ENCODE peak calls at places on chromosomes 16 and 17, in seven cellular contexts. T, O, B, J, F, M and H are unnamed samples.

GRCh38 chr16:80060470-80060869 is 459.9 kb upstream of the MAF start:
- DNase-seq in M (no peak), B (no peak), O (no peak), T (no peak), J (no peak), F (no peak), H (no peak)

GRCh38 chr17:66625321-66625767 is 209.6 kb upstream of the CACNG5 start:
- DNase-seq in T (peak; percentile 85), B (peak; percentile 49), M (no peak), J (no peak), F (peak; percentile 45), O (no peak), H (no peak)

GRCh38 chr17:77372444-77373297 is 231.9 kb downstream of the SEC14L1 start:
- DNase-seq in J (peak; percentile 95), T (no peak), O (peak; percentile 83), M (peak; percentile 87), F (peak; percentile 97), B (peak; percentile 87), H (peak; percentile 83)

GRCh38 chr17:57293077-57293476 is 36.8 kb downstream of the MSI2 start:
- DNase-seq in M (no peak), B (no peak), J (no peak), T (no peak), O (no peak), F (peak; percentile 79), H (no peak)

GRCh38 chr16:4679854-4680636 is 13.3 kb upstream of the NUDT16L1 start:
- DNase-seq in F (no peak), M (peak; percentile 81), B (peak; percentile 67), O (peak; percentile 76), T (no peak), J (peak; percentile 91), H (peak; percentile 78)

GRCh38 chr17:64448665-64449512 is at the start of gene MILR1:
- DNase-seq in M (peak; percentile 51), F (no peak), T (peak; percentile 56), B (peak; percentile 65), O (no peak), J (no peak), H (peak; percentile 47)

GRCh38 chr17:50081757-50082156 is 13.4 kb upstream of the PDK2 start:
- DNase-seq in M (no peak), O (no peak), T (no peak), B (no peak), J (peak; percentile 5), F (no peak), H (no peak)

GRCh38 chr17:28599311-28600184 is 723 bp upstream of the SPAG5 start:
- DNase-seq in J (peak; percentile 84), M (peak; percentile 80), T (peak; percentile 72), F (no peak), B (peak; percentile 94), O (peak; percentile 66), H (peak; percentile 73)

GRCh38 chr17:41308251-41308917 is 725 bp downstream of the KRTAP16-1 start:
- DNase-seq in F (no peak), O (peak; percentile 34), T (no peak), M (no peak), J (peak; percentile 55), B (no peak), H (peak; percentile 34)

GRCh38 chr16:81493755-81494433 is 49.3 kb downstream of the CMIP start:
- DNase-seq in J (peak; percentile 69), T (peak; percentile 83), F (peak; percentile 65), B (peak; percentile 94), M (no peak), O (no peak), H (peak; percentile 86)

GRCh38 chr16:68265078-68265925 is 976 bp downstream of the SLC7A6 start:
- DNase-seq in T (peak; percentile 84), F (peak; percentile 86), B (peak; percentile 69), O (peak; percentile 78), M (no peak), J (peak; percentile 80), H (peak; percentile 87)

GRCh38 chr17:60161598-60162330 is 12.0 kb downstream of the CA4 start:
- DNase-seq in J (no peak), B (no peak), T (no peak), M (no peak), O (no peak), F (peak; percentile 72), H (no peak)

GRCh38 chr17:81336930-81337325 is 41.8 kb upstream of the SLC38A10 start:
- DNase-seq in B (no peak), F (no peak), T (no peak), O (no peak), M (peak; percentile 27), J (peak; percentile 69), H (peak; percentile 29)

GRCh38 chr17:81338301-81339179 is 43.4 kb upstream of the SLC38A10 start:
- DNase-seq in T (no peak), J (peak; percentile 74), B (no peak), M (peak; percentile 52), F (no peak), O (no peak), H (peak; percentile 70)

GRCh38 chr17:81339180-81339501 is 44.0 kb upstream of the SLC38A10 start:
- DNase-seq in T (no peak), B (no peak), O (no peak), F (peak; percentile 29), J (no peak), M (no peak), H (no peak)

GRCh38 chr17:81336296-81336929 is 41.3 kb upstream of the SLC38A10 start:
- DNase-seq in J (peak; percentile 33), B (no peak), O (no peak), M (no peak), F (no peak), T (no peak), H (no peak)

DNA sequence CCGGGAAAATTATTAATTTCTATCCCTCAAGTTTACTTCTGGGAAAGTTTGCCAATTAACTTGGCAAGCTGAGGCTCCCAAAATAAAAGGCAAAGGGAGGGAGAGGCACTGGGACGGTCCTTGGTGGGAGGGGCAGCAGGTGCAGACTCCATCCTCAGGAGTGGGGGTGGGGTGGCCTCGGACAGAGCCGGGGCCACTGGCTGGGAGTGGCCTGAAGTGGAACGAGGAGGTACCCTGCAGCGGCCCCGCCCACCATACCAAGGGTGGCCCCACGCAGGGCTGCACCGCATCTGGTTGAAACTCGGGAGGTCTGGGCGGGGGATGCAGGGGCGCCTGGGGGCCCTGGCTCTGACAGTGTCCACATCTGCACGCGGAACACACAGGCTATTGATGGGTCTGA is 42.3 kb upstream of the SLC38A10 start:
- DNase-seq in J (peak; percentile 76), O (no peak), T (peak; percentile 76), B (no peak), F (no peak), M (peak; percentile 46), H (peak; percentile 92)
- H3K4me1 ChIP-seq in J (peaks cover 11% of the 10 kb centered on the region), O (peaks cover 40% of the 10 kb centered on the region), T (peaks cover 76% of the 10 kb centered on the region), B (peaks cover 17% of the 10 kb centered on the region), F (peaks cover 14% of the 10 kb centered on the region), M (peaks cover 27% of the 10 kb centered on the region), H (peaks cover 33% of the 10 kb centered on the region)

DNA sequence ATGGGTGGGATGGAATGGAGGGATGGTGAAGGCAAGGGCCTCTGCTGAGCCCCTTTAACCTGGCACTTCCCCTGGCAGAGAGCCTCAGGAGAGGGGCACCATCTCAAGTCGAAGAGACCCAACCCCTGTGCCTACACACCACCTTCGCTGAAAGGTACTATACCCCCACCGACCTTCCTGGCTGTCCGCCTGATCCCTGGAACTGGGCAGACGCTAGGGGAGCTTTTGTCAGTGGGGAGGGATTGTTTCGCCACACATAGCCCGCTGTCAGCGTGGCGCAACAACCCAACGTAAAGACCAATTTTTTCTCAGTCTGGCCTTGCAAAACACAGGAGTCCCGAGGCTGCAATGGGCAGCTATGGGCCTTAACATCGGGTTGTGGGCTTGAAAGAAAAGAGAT is 3.1 kb downstream of the PPP1R1B start:
- DNase-seq in M (no peak), J (no peak), T (no peak), O (no peak), B (no peak), F (no peak), H (no peak)
- H3K4me1 ChIP-seq in M (peaks cover 1% of the 10 kb centered on the region), J (peaks cover 2% of the 10 kb centered on the region), T (peaks cover 7% of the 10 kb centered on the region), O (peaks cover 5% of the 10 kb centered on the region), B (peaks cover 5% of the 10 kb centered on the region), F (peaks cover 8% of the 10 kb centered on the region), H (peaks cover 17% of the 10 kb centered on the region)

DNA sequence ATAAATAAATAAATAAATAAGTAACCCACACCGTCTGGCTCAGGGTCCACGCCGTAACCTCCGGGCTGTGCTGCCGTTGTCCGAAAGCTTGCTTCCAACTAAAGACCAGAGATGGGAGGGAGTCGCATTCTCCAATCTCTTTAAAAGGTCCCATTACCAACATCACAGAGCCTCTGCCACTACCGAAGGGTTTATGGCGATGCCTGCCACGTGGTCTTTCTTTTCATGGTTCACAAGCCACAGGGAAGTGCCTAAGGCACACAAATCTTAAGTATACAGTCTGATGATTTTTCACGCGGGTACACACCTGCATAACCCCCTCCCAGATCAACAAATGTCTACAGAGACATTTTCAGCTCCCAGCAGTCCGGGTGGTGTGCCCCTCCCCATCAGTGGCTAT is 1.4 kb downstream of the COTL1 start:
- DNase-seq in F (no peak), J (no peak), O (no peak), B (no peak), T (no peak), M (no peak), H (no peak)
- H3K4me1 ChIP-seq in F (peaks cover 2% of the 10 kb centered on the region), J (no peaks in the 10 kb centered on the region), O (peaks cover 10% of the 10 kb centered on the region), B (peaks cover 31% of the 10 kb centered on the region), T (peaks cover 44% of the 10 kb centered on the region), M (peaks cover 27% of the 10 kb centered on the region), H (peaks cover 44% of the 10 kb centered on the region)

DNA sequence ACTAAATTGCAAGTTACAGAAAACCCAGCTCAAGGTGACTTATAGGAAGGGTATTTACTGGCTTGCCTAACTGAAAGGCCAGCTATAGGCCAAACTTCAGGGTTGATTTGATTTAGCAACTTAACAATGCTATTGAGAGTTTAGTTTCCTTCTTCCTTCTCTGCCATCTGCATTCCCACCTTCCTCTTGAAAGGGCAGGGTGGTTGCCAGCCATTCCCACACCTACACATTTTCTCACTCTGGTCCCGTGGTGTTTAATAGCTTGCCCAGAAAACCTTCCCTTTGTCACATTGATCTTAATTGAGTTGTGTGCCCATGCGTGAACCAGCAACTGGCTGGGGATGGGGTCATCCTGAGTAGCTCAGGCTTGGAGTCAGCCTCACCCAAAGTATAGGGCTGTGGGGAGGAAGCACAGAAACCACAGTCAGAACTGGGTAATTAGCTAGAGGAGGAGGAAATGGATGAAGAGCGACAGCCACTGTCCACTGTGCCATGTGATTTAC is 194.7 kb downstream of the SPECC1 start:
- DNase-seq in J (no peak), B (peak; percentile 44), M (no peak), F (no peak), T (no peak), O (no peak), H (no peak)
- H3K4me1 ChIP-seq in J (no peaks in the 10 kb centered on the region), B (peaks cover 32% of the 10 kb centered on the region), M (peaks cover 10% of the 10 kb centered on the region), F (no peaks in the 10 kb centered on the region), T (peaks cover 87% of the 10 kb centered on the region), O (no peaks in the 10 kb centered on the region), H (no peaks in the 10 kb centered on the region)

GRCh38 chr17:44808156-44808555 is 21.9 kb downstream of the GJC1 start:
- DNase-seq in B (no peak), F (no peak), T (no peak), M (no peak), O (no peak), J (no peak), H (no peak)
- H3K4me1 ChIP-seq in B (peaks cover 7% of the 10 kb centered on the region), F (no peaks in the 10 kb centered on the region), T (peaks cover 8% of the 10 kb centered on the region), M (peaks cover 2% of the 10 kb centered on the region), O (no peaks in the 10 kb centered on the region), J (peaks cover 9% of the 10 kb centered on the region), H (no peaks in the 10 kb centered on the region)